ENCODE peak calls at places on chromosomes 7 and 10, in eight cellular contexts. One of them, this sample, is unnamed.

GRCh38 chr7:128827971-128828711 is 2.1 kb upstream of the FLNC start:
- DNase-seq in uterus: peak; percentile 74
- DNase-seq in HFFc6: peak; percentile 89
- DNase-seq in stimulated activated CD4-positive, alpha-beta T cell treated with anti-CD3 and anti-CD28 coated beads, Interleukin-15, amount 100 ng/mL, for 48 hours: no peak
- DNase-seq in DMS 273 treated with DMSO at 0.1 percent for 48 hours: no peak
- DNase-seq in ACHN: peak; percentile 81
- DNase-seq in progenitor cell of endocrine pancreas: no peak
- DNase-seq in CD4-positive, alpha-beta T cell: no peak
- DNase-seq in this sample: peak; percentile 64

GRCh38 chr10:51103818-51104217 is 29.5 kb downstream of the PRKG1 start:
- DNase-seq in stimulated activated CD4-positive, alpha-beta T cell treated with anti-CD3 and anti-CD28 coated beads, Interleukin-15, amount 100 ng/mL, for 48 hours: no peak
- DNase-seq in HFFc6: peak; percentile 18
- DNase-seq in uterus: no peak
- DNase-seq in DMS 273 treated with DMSO at 0.1 percent for 48 hours: no peak
- DNase-seq in ACHN: no peak
- DNase-seq in CD4-positive, alpha-beta T cell: no peak
- DNase-seq in progenitor cell of endocrine pancreas: no peak
- DNase-seq in this sample: no peak

GRCh38 chr7:36272567-36273269 is 116.9 kb upstream of the ANLN start:
- DNase-seq in DMS 273 treated with DMSO at 0.1 percent for 48 hours: no peak
- DNase-seq in CD4-positive, alpha-beta T cell: no peak
- DNase-seq in uterus: no peak
- DNase-seq in progenitor cell of endocrine pancreas: peak; percentile 70
- DNase-seq in stimulated activated CD4-positive, alpha-beta T cell treated with anti-CD3 and anti-CD28 coated beads, Interleukin-15, amount 100 ng/mL, for 48 hours: no peak
- DNase-seq in HFFc6: peak; percentile 46
- DNase-seq in ACHN: no peak
- DNase-seq in this sample: peak; percentile 28

GRCh38 chr10:130963786-130964522 is 347.6 kb downstream of the TCERG1L start:
- DNase-seq in HFFc6: no peak
- DNase-seq in DMS 273 treated with DMSO at 0.1 percent for 48 hours: no peak
- DNase-seq in CD4-positive, alpha-beta T cell: no peak
- DNase-seq in stimulated activated CD4-positive, alpha-beta T cell treated with anti-CD3 and anti-CD28 coated beads, Interleukin-15, amount 100 ng/mL, for 48 hours: no peak
- DNase-seq in progenitor cell of endocrine pancreas: no peak
- DNase-seq in ACHN: no peak
- DNase-seq in uterus: no peak
- DNase-seq in this sample: no peak

GRCh38 chr10:24723386-24723787 is 300 bp downstream of the ARHGAP21 start:
- DNase-seq in stimulated activated CD4-positive, alpha-beta T cell treated with anti-CD3 and anti-CD28 coated beads, Interleukin-15, amount 100 ng/mL, for 48 hours: no peak
- DNase-seq in uterus: no peak
- DNase-seq in ACHN: peak; percentile 33
- DNase-seq in DMS 273 treated with DMSO at 0.1 percent for 48 hours: no peak
- DNase-seq in progenitor cell of endocrine pancreas: peak; percentile 47
- DNase-seq in CD4-positive, alpha-beta T cell: peak; percentile 6
- DNase-seq in HFFc6: peak; percentile 23
- DNase-seq in this sample: no peak

GRCh38 chr10:118102116-118102515 is 55.4 kb upstream of the RAB11FIP2 start:
- DNase-seq in DMS 273 treated with DMSO at 0.1 percent for 48 hours: no peak
- DNase-seq in ACHN: no peak
- DNase-seq in stimulated activated CD4-positive, alpha-beta T cell treated with anti-CD3 and anti-CD28 coated beads, Interleukin-15, amount 100 ng/mL, for 48 hours: no peak
- DNase-seq in HFFc6: peak; percentile 8
- DNase-seq in progenitor cell of endocrine pancreas: no peak
- DNase-seq in CD4-positive, alpha-beta T cell: no peak
- DNase-seq in uterus: no peak
- DNase-seq in this sample: no peak

GRCh38 chr10:131499566-131499965 is 188.0 kb upstream of the TCERG1L start:
- DNase-seq in CD4-positive, alpha-beta T cell: no peak
- DNase-seq in uterus: no peak
- DNase-seq in HFFc6: no peak
- DNase-seq in ACHN: no peak
- DNase-seq in stimulated activated CD4-positive, alpha-beta T cell treated with anti-CD3 and anti-CD28 coated beads, Interleukin-15, amount 100 ng/mL, for 48 hours: no peak
- DNase-seq in DMS 273 treated with DMSO at 0.1 percent for 48 hours: no peak
- DNase-seq in progenitor cell of endocrine pancreas: no peak
- DNase-seq in this sample: no peak

GRCh38 chr7:148264933-148265557 is 325.5 kb upstream of the C7orf33 start:
- DNase-seq in uterus: no peak
- DNase-seq in stimulated activated CD4-positive, alpha-beta T cell treated with anti-CD3 and anti-CD28 coated beads, Interleukin-15, amount 100 ng/mL, for 48 hours: no peak
- DNase-seq in CD4-positive, alpha-beta T cell: no peak
- DNase-seq in HFFc6: peak; percentile 33
- DNase-seq in ACHN: peak; percentile 52
- DNase-seq in progenitor cell of endocrine pancreas: no peak
- DNase-seq in DMS 273 treated with DMSO at 0.1 percent for 48 hours: no peak
- DNase-seq in this sample: peak; percentile 44

GRCh38 chr10:105797234-105797890 is 1156.3 kb downstream of the SORCS3 start:
- DNase-seq in ACHN: peak; percentile 55
- DNase-seq in stimulated activated CD4-positive, alpha-beta T cell treated with anti-CD3 and anti-CD28 coated beads, Interleukin-15, amount 100 ng/mL, for 48 hours: no peak
- DNase-seq in progenitor cell of endocrine pancreas: no peak
- DNase-seq in HFFc6: no peak
- DNase-seq in uterus: no peak
- DNase-seq in DMS 273 treated with DMSO at 0.1 percent for 48 hours: no peak
- DNase-seq in CD4-positive, alpha-beta T cell: no peak
- DNase-seq in this sample: no peak

GRCh38 chr7:98086231-98086855 is 20.3 kb upstream of the LMTK2 start:
- DNase-seq in DMS 273 treated with DMSO at 0.1 percent for 48 hours: no peak
- DNase-seq in stimulated activated CD4-positive, alpha-beta T cell treated with anti-CD3 and anti-CD28 coated beads, Interleukin-15, amount 100 ng/mL, for 48 hours: no peak
- DNase-seq in HFFc6: no peak
- DNase-seq in ACHN: no peak
- DNase-seq in progenitor cell of endocrine pancreas: no peak
- DNase-seq in uterus: no peak
- DNase-seq in CD4-positive, alpha-beta T cell: no peak
- DNase-seq in this sample: no peak

GRCh38 chr10:71664585-71664984 is 55.0 kb downstream of the C10orf105 start:
- DNase-seq in CD4-positive, alpha-beta T cell: no peak
- DNase-seq in progenitor cell of endocrine pancreas: no peak
- DNase-seq in stimulated activated CD4-positive, alpha-beta T cell treated with anti-CD3 and anti-CD28 coated beads, Interleukin-15, amount 100 ng/mL, for 48 hours: no peak
- DNase-seq in uterus: no peak
- DNase-seq in HFFc6: no peak
- DNase-seq in DMS 273 treated with DMSO at 0.1 percent for 48 hours: no peak
- DNase-seq in ACHN: no peak
- DNase-seq in this sample: no peak

GRCh38 chr7:100430450-100431285 is 1.0 kb downstream of the MEPCE start:
- DNase-seq in ACHN: no peak
- DNase-seq in DMS 273 treated with DMSO at 0.1 percent for 48 hours: no peak
- DNase-seq in HFFc6: no peak
- DNase-seq in uterus: no peak
- DNase-seq in stimulated activated CD4-positive, alpha-beta T cell treated with anti-CD3 and anti-CD28 coated beads, Interleukin-15, amount 100 ng/mL, for 48 hours: no peak
- DNase-seq in CD4-positive, alpha-beta T cell: peak; percentile 27
- DNase-seq in progenitor cell of endocrine pancreas: no peak
- DNase-seq in this sample: no peak

GRCh38 chr7:132450706-132451105 is 125.6 kb downstream of the PLXNA4 start:
- DNase-seq in CD4-positive, alpha-beta T cell: no peak
- DNase-seq in progenitor cell of endocrine pancreas: no peak
- DNase-seq in uterus: no peak
- DNase-seq in stimulated activated CD4-positive, alpha-beta T cell treated with anti-CD3 and anti-CD28 coated beads, Interleukin-15, amount 100 ng/mL, for 48 hours: no peak
- DNase-seq in ACHN: no peak
- DNase-seq in HFFc6: no peak
- DNase-seq in DMS 273 treated with DMSO at 0.1 percent for 48 hours: no peak
- DNase-seq in this sample: no peak

GRCh38 chr10:24603333-24603732 is 120.4 kb downstream of the ARHGAP21 start:
- DNase-seq in HFFc6: peak; percentile 53
- DNase-seq in ACHN: no peak
- DNase-seq in stimulated activated CD4-positive, alpha-beta T cell treated with anti-CD3 and anti-CD28 coated beads, Interleukin-15, amount 100 ng/mL, for 48 hours: no peak
- DNase-seq in progenitor cell of endocrine pancreas: no peak
- DNase-seq in DMS 273 treated with DMSO at 0.1 percent for 48 hours: no peak
- DNase-seq in uterus: no peak
- DNase-seq in CD4-positive, alpha-beta T cell: no peak
- DNase-seq in this sample: no peak

GRCh38 chr10:6247041-6247712 is 44.4 kb downstream of the PFKFB3 start:
- DNase-seq in ACHN: no peak
- DNase-seq in stimulated activated CD4-positive, alpha-beta T cell treated with anti-CD3 and anti-CD28 coated beads, Interleukin-15, amount 100 ng/mL, for 48 hours: no peak
- DNase-seq in DMS 273 treated with DMSO at 0.1 percent for 48 hours: no peak
- DNase-seq in CD4-positive, alpha-beta T cell: no peak
- DNase-seq in uterus: no peak
- DNase-seq in HFFc6: no peak
- DNase-seq in progenitor cell of endocrine pancreas: no peak
- DNase-seq in this sample: no peak

GRCh38 chr7:13028731-13029099 is 341.3 kb downstream of the ARL4A start:
- DNase-seq in stimulated activated CD4-positive, alpha-beta T cell treated with anti-CD3 and anti-CD28 coated beads, Interleukin-15, amount 100 ng/mL, for 48 hours: no peak
- DNase-seq in DMS 273 treated with DMSO at 0.1 percent for 48 hours: no peak
- DNase-seq in ACHN: no peak
- DNase-seq in CD4-positive, alpha-beta T cell: no peak
- DNase-seq in progenitor cell of endocrine pancreas: no peak
- DNase-seq in uterus: no peak
- DNase-seq in HFFc6: no peak
- DNase-seq in this sample: no peak

GRCh38 chr7:39504963-39505362 is 61.2 kb upstream of the YAE1 start:
- DNase-seq in HFFc6: peak; percentile 57
- DNase-seq in progenitor cell of endocrine pancreas: no peak
- DNase-seq in CD4-positive, alpha-beta T cell: no peak
- DNase-seq in uterus: peak; percentile 15
- DNase-seq in DMS 273 treated with DMSO at 0.1 percent for 48 hours: no peak
- DNase-seq in ACHN: peak; percentile 95
- DNase-seq in stimulated activated CD4-positive, alpha-beta T cell treated with anti-CD3 and anti-CD28 coated beads, Interleukin-15, amount 100 ng/mL, for 48 hours: no peak
- DNase-seq in this sample: no peak

GRCh38 chr7:133315332-133316040 is 62.6 kb downstream of the EXOC4 start:
- DNase-seq in ACHN: no peak
- DNase-seq in HFFc6: peak; percentile 36
- DNase-seq in stimulated activated CD4-positive, alpha-beta T cell treated with anti-CD3 and anti-CD28 coated beads, Interleukin-15, amount 100 ng/mL, for 48 hours: no peak
- DNase-seq in DMS 273 treated with DMSO at 0.1 percent for 48 hours: no peak
- DNase-seq in CD4-positive, alpha-beta T cell: no peak
- DNase-seq in uterus: no peak
- DNase-seq in progenitor cell of endocrine pancreas: no peak
- DNase-seq in this sample: no peak

GRCh38 chr10:53013201-53013808 is 240.7 kb upstream of the MBL2 start:
- DNase-seq in uterus: no peak
- DNase-seq in HFFc6: no peak
- DNase-seq in DMS 273 treated with DMSO at 0.1 percent for 48 hours: no peak
- DNase-seq in ACHN: no peak
- DNase-seq in progenitor cell of endocrine pancreas: no peak
- DNase-seq in CD4-positive, alpha-beta T cell: no peak
- DNase-seq in stimulated activated CD4-positive, alpha-beta T cell treated with anti-CD3 and anti-CD28 coated beads, Interleukin-15, amount 100 ng/mL, for 48 hours: no peak
- DNase-seq in this sample: no peak

GRCh38 chr7:32206987-32207386 is 136.8 kb upstream of the PDE1C start:
- DNase-seq in DMS 273 treated with DMSO at 0.1 percent for 48 hours: no peak
- DNase-seq in CD4-positive, alpha-beta T cell: no peak
- DNase-seq in HFFc6: no peak
- DNase-seq in stimulated activated CD4-positive, alpha-beta T cell treated with anti-CD3 and anti-CD28 coated beads, Interleukin-15, amount 100 ng/mL, for 48 hours: no peak
- DNase-seq in uterus: no peak
- DNase-seq in progenitor cell of endocrine pancreas: peak; percentile 41
- DNase-seq in ACHN: peak; percentile 21
- DNase-seq in this sample: peak; percentile 49

GRCh38 chr10:44946201-44946600 is 13.4 kb upstream of the RASSF4 start:
- DNase-seq in CD4-positive, alpha-beta T cell: no peak
- DNase-seq in HFFc6: peak; percentile 15
- DNase-seq in ACHN: peak; percentile 42
- DNase-seq in progenitor cell of endocrine pancreas: no peak
- DNase-seq in DMS 273 treated with DMSO at 0.1 percent for 48 hours: no peak
- DNase-seq in stimulated activated CD4-positive, alpha-beta T cell treated with anti-CD3 and anti-CD28 coated beads, Interleukin-15, amount 100 ng/mL, for 48 hours: no peak
- DNase-seq in uterus: no peak
- DNase-seq in this sample: no peak

GRCh38 chr7:12796397-12797136 is 109.1 kb downstream of the ARL4A start:
- DNase-seq in stimulated activated CD4-positive, alpha-beta T cell treated with anti-CD3 and anti-CD28 coated beads, Interleukin-15, amount 100 ng/mL, for 48 hours: no peak
- DNase-seq in uterus: no peak
- DNase-seq in progenitor cell of endocrine pancreas: no peak
- DNase-seq in CD4-positive, alpha-beta T cell: no peak
- DNase-seq in DMS 273 treated with DMSO at 0.1 percent for 48 hours: no peak
- DNase-seq in HFFc6: no peak
- DNase-seq in ACHN: no peak
- DNase-seq in this sample: no peak

GRCh38 chr7:120951826-120952225 is 1.2 kb downstream of the ING3 start:
- DNase-seq in DMS 273 treated with DMSO at 0.1 percent for 48 hours: no peak
- DNase-seq in HFFc6: no peak
- DNase-seq in ACHN: peak; percentile 19
- DNase-seq in uterus: no peak
- DNase-seq in CD4-positive, alpha-beta T cell: no peak
- DNase-seq in progenitor cell of endocrine pancreas: no peak
- DNase-seq in stimulated activated CD4-positive, alpha-beta T cell treated with anti-CD3 and anti-CD28 coated beads, Interleukin-15, amount 100 ng/mL, for 48 hours: no peak
- DNase-seq in this sample: no peak

GRCh38 chr7:40804477-40805215 is 669.8 kb downstream of the SUGCT start:
- DNase-seq in DMS 273 treated with DMSO at 0.1 percent for 48 hours: no peak
- DNase-seq in HFFc6: no peak
- DNase-seq in CD4-positive, alpha-beta T cell: no peak
- DNase-seq in progenitor cell of endocrine pancreas: no peak
- DNase-seq in stimulated activated CD4-positive, alpha-beta T cell treated with anti-CD3 and anti-CD28 coated beads, Interleukin-15, amount 100 ng/mL, for 48 hours: no peak
- DNase-seq in ACHN: no peak
- DNase-seq in uterus: no peak
- DNase-seq in this sample: no peak

GRCh38 chr10:116802474-116802873 is 46.8 kb upstream of the ENO4 start:
- DNase-seq in HFFc6: no peak
- DNase-seq in DMS 273 treated with DMSO at 0.1 percent for 48 hours: no peak
- DNase-seq in CD4-positive, alpha-beta T cell: no peak
- DNase-seq in ACHN: no peak
- DNase-seq in progenitor cell of endocrine pancreas: no peak
- DNase-seq in stimulated activated CD4-positive, alpha-beta T cell treated with anti-CD3 and anti-CD28 coated beads, Interleukin-15, amount 100 ng/mL, for 48 hours: no peak
- DNase-seq in uterus: no peak
- DNase-seq in this sample: no peak

GRCh38 chr7:44797329-44798258 is 1.1 kb downstream of the PPIA start:
- DNase-seq in HFFc6: peak; percentile 82
- DNase-seq in uterus: peak; percentile 86
- DNase-seq in progenitor cell of endocrine pancreas: peak; percentile 64
- DNase-seq in stimulated activated CD4-positive, alpha-beta T cell treated with anti-CD3 and anti-CD28 coated beads, Interleukin-15, amount 100 ng/mL, for 48 hours: peak; percentile 78
- DNase-seq in ACHN: peak; percentile 93
- DNase-seq in CD4-positive, alpha-beta T cell: peak; percentile 75
- DNase-seq in DMS 273 treated with DMSO at 0.1 percent for 48 hours: peak; percentile 70
- DNase-seq in this sample: peak; percentile 91

GRCh38 chr10:31384589-31384949 is 65.6 kb downstream of the ZEB1 start:
- DNase-seq in uterus: no peak
- DNase-seq in HFFc6: no peak
- DNase-seq in stimulated activated CD4-positive, alpha-beta T cell treated with anti-CD3 and anti-CD28 coated beads, Interleukin-15, amount 100 ng/mL, for 48 hours: no peak
- DNase-seq in CD4-positive, alpha-beta T cell: no peak
- DNase-seq in ACHN: no peak
- DNase-seq in DMS 273 treated with DMSO at 0.1 percent for 48 hours: no peak
- DNase-seq in progenitor cell of endocrine pancreas: no peak
- DNase-seq in this sample: no peak

GRCh38 chr10:34647848-34648247 is 167.2 kb downstream of the PARD3 start:
- DNase-seq in stimulated activated CD4-positive, alpha-beta T cell treated with anti-CD3 and anti-CD28 coated beads, Interleukin-15, amount 100 ng/mL, for 48 hours: no peak
- DNase-seq in CD4-positive, alpha-beta T cell: no peak
- DNase-seq in DMS 273 treated with DMSO at 0.1 percent for 48 hours: no peak
- DNase-seq in ACHN: no peak
- DNase-seq in uterus: no peak
- DNase-seq in HFFc6: no peak
- DNase-seq in progenitor cell of endocrine pancreas: no peak
- DNase-seq in this sample: no peak

GRCh38 chr7:5677538-5678294 is 103.7 kb downstream of the RNF216 start:
- DNase-seq in stimulated activated CD4-positive, alpha-beta T cell treated with anti-CD3 and anti-CD28 coated beads, Interleukin-15, amount 100 ng/mL, for 48 hours: peak; percentile 25
- DNase-seq in ACHN: peak; percentile 79
- DNase-seq in uterus: peak; percentile 73
- DNase-seq in HFFc6: peak; percentile 67
- DNase-seq in DMS 273 treated with DMSO at 0.1 percent for 48 hours: no peak
- DNase-seq in CD4-positive, alpha-beta T cell: no peak
- DNase-seq in progenitor cell of endocrine pancreas: peak; percentile 32
- DNase-seq in this sample: peak; percentile 76

This sample was measured in ELF-1.